ENCODE peak calls at places on chromosomes 4 and X, in six cellular contexts. S, K, G, L, C and W are unnamed samples.
A peak's percentile ranks its signal among the peaks of the same experiment; 100 is the strongest.

GRCh38 chr4:82519776-82520175 is 42.0 kb downstream of the TMEM150C start:
- DNase-seq in G (peak; percentile 44), S (no peak), C (no peak), K (no peak), L (no peak), W (no peak)

GRCh38 chrX:149648932-149649331 is 17.3 kb upstream of the TMEM185A start:
- DNase-seq in K (no peak), S (no peak), G (no peak), L (no peak), C (no peak), W (peak; percentile 65)

GRCh38 chr4:6768539-6768905 is 14.0 kb upstream of the KIAA0232 start:
- DNase-seq in G (peak; percentile 32), K (no peak), L (no peak), S (no peak), C (no peak), W (no peak)

GRCh38 chr4:28209371-28209924 is 1348.8 kb downstream of the STIM2 start:
- DNase-seq in K (no peak), C (no peak), L (no peak), S (no peak), G (no peak), W (no peak)

GRCh38 chr4:76641758-76642157 is 206.7 kb downstream of the SHROOM3 start:
- DNase-seq in S (no peak), L (no peak), C (no peak), G (no peak), K (no peak), W (no peak)

GRCh38 chr4:4417886-4418285 is 31.0 kb downstream of the NSG1 start:
- DNase-seq in C (no peak), K (no peak), G (no peak), S (no peak), L (no peak), W (no peak)

GRCh38 chr4:170259631-170260153 is 169.9 kb upstream of the AADAT start:
- DNase-seq in K (peak; percentile 92), C (peak; percentile 40), S (no peak), G (peak; percentile 76), L (peak; percentile 49), W (peak; percentile 89)

GRCh38 chr4:78938474-78938867 is 767 bp downstream of the PAQR3 start:
- DNase-seq in C (no peak), K (no peak), S (no peak), G (peak; percentile 10), L (no peak), W (peak; percentile 41)

GRCh38 chr4:128979934-128980333 is 113.4 kb downstream of the SCLT1 start:
- DNase-seq in G (peak; percentile 86), C (no peak), K (no peak), S (no peak), L (peak; percentile 63), W (no peak)

GRCh38 chr4:80017125-80017854 is 55.7 kb downstream of the ANTXR2 start:
- DNase-seq in L (no peak), S (no peak), C (no peak), K (peak; percentile 13), G (peak; percentile 82), W (no peak)

GRCh38 chr4:16264798-16265197 is 38.5 kb upstream of the TAPT1 start:
- DNase-seq in G (peak; percentile 73), L (peak; percentile 12), C (no peak), S (no peak), K (peak; percentile 40), W (peak; percentile 81)

GRCh38 chr4:7462509-7462971 is 27.8 kb upstream of the PSAPL1 start:
- DNase-seq in L (no peak), G (peak; percentile 1), K (no peak), S (no peak), C (peak; percentile 30), W (no peak)

GRCh38 chr4:3283916-3284315 is 8.9 kb upstream of the RGS12 start:
- DNase-seq in L (no peak), G (no peak), C (no peak), K (no peak), S (no peak), W (no peak)

GRCh38 chrX:123487674-123488073 is 245.2 kb downstream of the THOC2 start:
- DNase-seq in S (no peak), L (no peak), C (no peak), G (no peak), K (no peak), W (no peak)

GRCh38 chrX:110734894-110735541 is 60.6 kb downstream of the CHRDL1 start:
- DNase-seq in C (no peak), G (peak; percentile 33), K (no peak), S (no peak), L (peak; percentile 38), W (no peak)

GRCh38 chr4:38076153-38076669 is 116.0 kb downstream of the PTTG2 start:
- DNase-seq in G (no peak), S (no peak), C (no peak), K (peak; percentile 72), L (no peak), W (no peak)

GRCh38 chrX:155218777-155219176 is 2.5 kb downstream of the VBP1 start:
- DNase-seq in C (no peak), S (no peak), K (no peak), G (no peak), L (no peak), W (no peak)

GRCh38 chr4:172480471-172480870 is 667.3 kb downstream of the GALNTL6 start:
- DNase-seq in K (no peak), C (no peak), S (no peak), G (no peak), L (no peak), W (no peak)

GRCh38 chrX:11739796-11740195 is 18.2 kb upstream of the MSL3 start:
- DNase-seq in K (peak; percentile 76), C (no peak), G (no peak), L (no peak), S (no peak), W (no peak)

GRCh38 chrX:71053217-71053621 is 14.9 kb downstream of the SNX12 start:
- DNase-seq in S (no peak), K (peak; percentile 90), L (no peak), G (no peak), C (peak; percentile 28), W (no peak)

GRCh38 chrX:40207626-40208025 is 109.9 kb upstream of the BCOR start:
- DNase-seq in S (no peak), G (peak; percentile 13), K (peak; percentile 24), L (no peak), C (no peak), W (no peak)

GRCh38 chr4:103778221-103778620 is 58.4 kb upstream of the TACR3 start:
- DNase-seq in S (no peak), G (no peak), L (no peak), K (no peak), C (no peak), W (no peak)

GRCh38 chr4:138110815-138111214 is 131.3 kb downstream of the SLC7A11 start:
- DNase-seq in S (no peak), L (no peak), K (no peak), C (no peak), G (peak; percentile 52), W (no peak)

GRCh38 chr4:86641516-86642090 is 47.5 kb downstream of the PTPN13 start:
- DNase-seq in K (peak; percentile 58), C (no peak), S (no peak), L (no peak), G (no peak), W (no peak)

GRCh38 chrX:41870719-41871151 is 52.6 kb downstream of the CASK start:
- DNase-seq in C (no peak), L (no peak), G (no peak), K (peak; percentile 10), S (no peak), W (no peak)

GRCh38 chrX:37684918-37685317 is 673 bp upstream of the XK start:
- DNase-seq in L (no peak), C (no peak), G (no peak), S (no peak), K (no peak), W (no peak)

GRCh38 chr4:60452259-60452658 is 747.9 kb upstream of the ADGRL3 start:
- DNase-seq in C (no peak), G (no peak), S (no peak), L (no peak), K (no peak), W (no peak)

GRCh38 chr4:26330186-26330787 is 9.5 kb downstream of the RBPJ start:
- DNase-seq in L (no peak), K (peak; percentile 68), G (peak; percentile 75), S (no peak), C (no peak), W (peak; percentile 82)